ENCODE peak calls at places on chromosome 4, in five cellular contexts. One of them, this sample, is unnamed.

GRCh38 chr4:174362340-174362739 is 78.6 kb downstream of the CEP44 start:
- DNase-seq in GM13976: no peak
- DNase-seq in hippocampal formation: no peak
- DNase-seq in posterior cingulate gyrus: no peak
- DNase-seq in Caco-2: no peak
- DNase-seq in this sample: no peak

GRCh38 chr4:28883211-28883610 is 1837.0 kb upstream of the PCDH7 start:
- DNase-seq in posterior cingulate gyrus: no peak
- DNase-seq in GM13976: no peak
- DNase-seq in hippocampal formation: no peak
- DNase-seq in Caco-2: no peak
- DNase-seq in this sample: no peak

GRCh38 chr4:8391972-8392371 is 48.6 kb downstream of the ACOX3 start:
- DNase-seq in hippocampal formation: peak
- DNase-seq in Caco-2: no peak
- DNase-seq in GM13976: peak
- DNase-seq in posterior cingulate gyrus: no peak
- DNase-seq in this sample: peak

GRCh38 chr4:34183916-34184315 is 2060.4 kb downstream of the ARAP2 start:
- DNase-seq in Caco-2: no peak
- DNase-seq in posterior cingulate gyrus: no peak
- DNase-seq in GM13976: no peak
- DNase-seq in hippocampal formation: no peak
- DNase-seq in this sample: no peak

GRCh38 chr4:124713213-124713592 is 671 bp upstream of the ANKRD50 start:
- DNase-seq in Caco-2: peak
- DNase-seq in posterior cingulate gyrus: peak
- DNase-seq in hippocampal formation: peak
- DNase-seq in GM13976: peak
- DNase-seq in this sample: peak

GRCh38 chr4:76430519-76431388 is 4.3 kb upstream of the SHROOM3 start:
- DNase-seq in hippocampal formation: no peak
- DNase-seq in Caco-2: no peak
- DNase-seq in posterior cingulate gyrus: no peak
- DNase-seq in GM13976: peak
- DNase-seq in this sample: no peak

GRCh38 chr4:88928852-88929251 is 128.1 kb downstream of the FAM13A start:
- DNase-seq in posterior cingulate gyrus: no peak
- DNase-seq in GM13976: no peak
- DNase-seq in hippocampal formation: no peak
- DNase-seq in Caco-2: no peak
- DNase-seq in this sample: no peak

GRCh38 chr4:2570551-2571222 is 34.2 kb downstream of the FAM193A start:
- DNase-seq in Caco-2: no peak
- DNase-seq in hippocampal formation: no peak
- DNase-seq in GM13976: peak
- DNase-seq in posterior cingulate gyrus: no peak
- DNase-seq in this sample: no peak

GRCh38 chr4:139875456-139875855 is 209.8 kb downstream of the MGST2 start:
- DNase-seq in posterior cingulate gyrus: no peak
- DNase-seq in Caco-2: no peak
- DNase-seq in GM13976: no peak
- DNase-seq in hippocampal formation: no peak
- DNase-seq in this sample: no peak

GRCh38 chr4:159103406-159104131 is 690 bp downstream of the RAPGEF2 start:
- DNase-seq in posterior cingulate gyrus: peak
- DNase-seq in hippocampal formation: peak
- DNase-seq in GM13976: peak
- DNase-seq in Caco-2: no peak
- DNase-seq in this sample: peak

GRCh38 chr4:13347517-13348125 is 136.5 kb downstream of the RAB28 start:
- DNase-seq in hippocampal formation: no peak
- DNase-seq in Caco-2: no peak
- DNase-seq in GM13976: no peak
- DNase-seq in posterior cingulate gyrus: no peak
- DNase-seq in this sample: no peak

GRCh38 chr4:119025916-119026661 is 109.5 kb upstream of the MYOZ2 start:
- DNase-seq in Caco-2: no peak
- DNase-seq in posterior cingulate gyrus: no peak
- DNase-seq in GM13976: no peak
- DNase-seq in hippocampal formation: no peak
- DNase-seq in this sample: no peak

GRCh38 chr4:157713342-157713741 is 459.5 kb downstream of the GASK1B start:
- DNase-seq in GM13976: no peak
- DNase-seq in hippocampal formation: no peak
- DNase-seq in Caco-2: no peak
- DNase-seq in posterior cingulate gyrus: no peak
- DNase-seq in this sample: no peak

GRCh38 chr4:7666744-7667143 is 232.0 kb upstream of the PSAPL1 start:
- DNase-seq in hippocampal formation: no peak
- DNase-seq in posterior cingulate gyrus: no peak
- DNase-seq in Caco-2: no peak
- DNase-seq in GM13976: no peak
- DNase-seq in this sample: no peak

GRCh38 chr4:80008351-80008750 is 64.7 kb downstream of the ANTXR2 start:
- DNase-seq in Caco-2: no peak
- DNase-seq in hippocampal formation: no peak
- DNase-seq in GM13976: no peak
- DNase-seq in posterior cingulate gyrus: no peak
- DNase-seq in this sample: no peak

GRCh38 chr4:98516042-98516440 is 142.4 kb downstream of the TSPAN5 start:
- DNase-seq in posterior cingulate gyrus: no peak
- DNase-seq in Caco-2: no peak
- DNase-seq in GM13976: no peak
- DNase-seq in hippocampal formation: no peak
- DNase-seq in this sample: no peak

GRCh38 chr4:180913750-180914149 is 1329.5 kb upstream of the TENM3 start:
- DNase-seq in hippocampal formation: no peak
- DNase-seq in GM13976: no peak
- DNase-seq in posterior cingulate gyrus: no peak
- DNase-seq in Caco-2: no peak
- DNase-seq in this sample: no peak